ENCODE peak calls at places on chromosome 5, in four cellular contexts. H is mesendoderm, Y is IMR-90, Q is mesenchymal stem cell. L is an unnamed sample.
A peak's percentile ranks its signal among the peaks of the same experiment; 100 is the strongest.

GRCh38 chr5:56900858-56901578 is 8.4 kb upstream of the SETD9 start:
- DNase-seq in Y (peak; percentile 38), H (peak; percentile 47), Q (peak; percentile 58), L (no peak)

GRCh38 chr5:72032769-72033168 is 74.5 kb upstream of the MAP1B start:
- DNase-seq in Q (no peak), H (peak; percentile 26), Y (no peak), L (no peak)

GRCh38 chr5:38725419-38725865 is 120.4 kb upstream of the OSMR start:
- DNase-seq in Y (no peak), H (no peak), Q (no peak), L (no peak)

GRCh38 chr5:146924132-146924531 is 45.6 kb upstream of the PPP2R2B start:
- DNase-seq in Q (no peak), H (no peak), Y (no peak), L (no peak)

GRCh38 chr5:116130471-116130870 is 45.6 kb downstream of the COMMD10 start:
- DNase-seq in Q (no peak), Y (peak; percentile 63), H (no peak), L (no peak)

GRCh38 chr5:79847561-79847960 is 143.5 kb downstream of the MTX3 start:
- DNase-seq in H (no peak), Q (no peak), Y (no peak), L (no peak)

GRCh38 chr5:31366941-31367340 is 165.0 kb downstream of the DROSHA start:
- DNase-seq in H (no peak), Y (peak; percentile 35), Q (no peak), L (no peak)

GRCh38 chr5:59115345-59115744 is 532.5 kb downstream of the RAB3C start:
- DNase-seq in H (no peak), Y (peak; percentile 59), Q (peak; percentile 39), L (no peak)

GRCh38 chr5:143755969-143756368 is 56.0 kb upstream of the HMHB1 start:
- DNase-seq in Y (no peak), H (no peak), Q (no peak), L (no peak)

GRCh38 chr5:56350595-56351170 is 117.6 kb upstream of the ANKRD55 start:
- DNase-seq in Q (peak; percentile 94), Y (peak; percentile 96), H (peak; percentile 64), L (no peak)

GRCh38 chr5:55231476-55232193 is 1.8 kb downstream of the CCNO start:
- DNase-seq in H (peak; percentile 30), Y (no peak), Q (peak; percentile 54), L (peak; percentile 46)

GRCh38 chr5:79189439-79190234 is 46.3 kb upstream of the JMY start:
- DNase-seq in H (no peak), Q (no peak), Y (no peak), L (no peak)

GRCh38 chr5:140565024-140565779 is 574 bp downstream of the SLC35A4 start:
- DNase-seq in Y (peak; percentile 33), H (no peak), Q (peak; percentile 62), L (no peak)

GRCh38 chr5:25418319-25418859 is 773.6 kb upstream of the CDH10 start:
- DNase-seq in H (no peak), Y (no peak), Q (no peak), L (no peak)

GRCh38 chr5:64207978-64208377 is 42.3 kb downstream of the RNF180 start:
- DNase-seq in Y (peak; percentile 3), Q (peak; percentile 14), H (no peak), L (no peak)

GRCh38 chr5:32115985-32116384 is 58.1 kb downstream of the GOLPH3 start:
- DNase-seq in Q (no peak), H (peak; percentile 37), Y (no peak), L (no peak)

GRCh38 chr5:114243281-114243982 is 118.4 kb upstream of the KCNN2 start:
- DNase-seq in Y (peak; percentile 97), Q (peak; percentile 88), H (no peak), L (no peak)

GRCh38 chr5:34007116-34007674 is 655 bp downstream of the AMACR start:
- DNase-seq in H (peak; percentile 18), Y (no peak), Q (no peak), L (no peak)
- H2BK15ac ChIP-seq in H (no peak overlapping the region), Y (no peak overlapping the region), Q (peak overlapping the region; percentile 95), L (no peak overlapping the region)

GRCh38 chr5:15831408-15831807 is 331.4 kb downstream of the FBXL7 start:
- DNase-seq in H (no peak), Q (no peak), Y (no peak), L (no peak)

GRCh38 chr5:15833365-15833764 is 333.4 kb downstream of the FBXL7 start:
- DNase-seq in H (no peak), Q (no peak), Y (no peak), L (no peak)

GRCh38 chr5:15837584-15838289 is 337.8 kb downstream of the FBXL7 start:
- DNase-seq in H (no peak), Y (no peak), Q (no peak), L (no peak)

GRCh38 chr5:15835514-15835913 is 335.5 kb downstream of the FBXL7 start:
- DNase-seq in Q (no peak), H (no peak), Y (peak; percentile 38), L (no peak)

DNA sequence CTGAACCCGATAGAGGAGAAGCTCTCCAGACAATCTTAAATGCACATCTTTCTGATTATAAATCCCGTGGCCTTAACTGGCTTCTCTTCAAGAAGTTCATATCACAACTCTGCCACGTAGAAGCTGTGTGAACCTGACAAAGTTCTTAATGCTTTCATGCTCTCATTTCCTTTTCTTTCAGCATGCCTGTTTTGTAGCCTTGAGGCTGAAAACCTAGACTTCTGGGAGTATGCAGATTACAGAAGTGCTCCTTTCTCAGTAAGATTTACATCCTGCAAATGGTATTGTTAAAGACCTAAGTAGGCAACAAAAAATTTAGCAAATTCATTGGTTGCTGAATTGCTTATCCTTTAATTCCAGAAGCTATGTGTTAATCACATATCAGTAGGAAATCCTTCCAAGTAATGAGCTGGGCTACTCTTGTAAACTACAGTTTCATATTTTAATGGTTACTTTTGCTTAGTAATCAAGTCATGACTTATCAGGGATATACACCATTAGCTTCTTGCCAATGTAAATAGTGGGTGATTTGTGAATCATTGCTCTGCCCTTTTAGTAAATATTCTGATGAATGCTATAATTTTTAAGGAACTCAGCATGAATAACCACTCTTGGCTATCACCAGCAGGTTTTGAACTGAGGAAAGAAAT is 334.7 kb downstream of the FBXL7 start:
- DNase-seq in H (peak; percentile 34), Y (peak; percentile 91), Q (peak; percentile 21), L (no peak)
- H3K4ac ChIP-seq in H (no peak overlapping the region), Y (no peak overlapping the region), Q (no peak overlapping the region), L (no peak overlapping the region)

GRCh38 chr5:135024956-135025729 is 8.9 kb downstream of the PITX1 start:
- DNase-seq in H (no peak), Q (peak; percentile 41), Y (no peak), L (no peak)

GRCh38 chr5:135027318-135027698 is 6.7 kb downstream of the PITX1 start:
- DNase-seq in Q (no peak), Y (no peak), H (no peak), L (peak; percentile 53)

GRCh38 chr5:135025730-135026644 is 8.0 kb downstream of the PITX1 start:
- DNase-seq in H (no peak), Q (no peak), Y (no peak), L (no peak)

GRCh38 chr5:135027699-135028615 is 6.1 kb downstream of the PITX1 start:
- DNase-seq in Q (no peak), Y (no peak), H (no peak), L (no peak)

DNA sequence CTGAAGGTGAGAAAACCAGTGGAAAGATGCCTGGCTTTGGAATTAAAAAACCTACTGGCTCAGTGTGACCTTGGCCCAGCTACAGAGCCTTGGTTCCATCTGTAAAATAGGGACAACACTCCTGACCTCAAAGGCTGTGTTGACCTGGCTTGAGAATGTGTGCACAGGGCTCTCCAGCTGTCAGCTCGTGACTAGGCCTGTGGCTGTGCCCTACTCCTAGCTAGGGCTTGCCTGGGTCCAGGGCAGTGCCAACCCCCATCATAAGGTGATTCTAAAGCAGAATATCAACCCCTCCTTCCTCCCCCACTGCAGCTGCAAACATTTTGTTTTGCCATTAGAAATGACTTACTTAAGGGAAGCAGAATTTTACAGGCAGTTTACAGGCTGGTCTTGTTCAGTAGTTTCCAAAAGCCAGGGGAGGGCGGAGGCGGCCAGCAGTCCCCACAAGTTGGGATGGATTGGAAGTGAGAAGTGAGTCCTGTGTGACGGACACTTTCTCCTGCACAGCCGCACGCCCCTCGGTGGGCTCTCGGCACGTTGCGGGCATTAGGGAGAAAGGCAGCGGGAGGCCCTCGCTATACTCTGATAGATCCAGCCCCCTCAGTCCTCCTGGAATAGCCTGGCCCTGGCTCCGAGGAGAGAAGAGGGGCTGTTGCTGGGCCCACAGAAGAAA is 7.2 kb downstream of the PITX1 start:
- DNase-seq in Y (no peak), H (no peak), Q (no peak), L (no peak)
- H2BK15ac ChIP-seq in Y (no peak overlapping the region), H (no peak overlapping the region), Q (no peak overlapping the region), L (no peak overlapping the region)

DNA sequence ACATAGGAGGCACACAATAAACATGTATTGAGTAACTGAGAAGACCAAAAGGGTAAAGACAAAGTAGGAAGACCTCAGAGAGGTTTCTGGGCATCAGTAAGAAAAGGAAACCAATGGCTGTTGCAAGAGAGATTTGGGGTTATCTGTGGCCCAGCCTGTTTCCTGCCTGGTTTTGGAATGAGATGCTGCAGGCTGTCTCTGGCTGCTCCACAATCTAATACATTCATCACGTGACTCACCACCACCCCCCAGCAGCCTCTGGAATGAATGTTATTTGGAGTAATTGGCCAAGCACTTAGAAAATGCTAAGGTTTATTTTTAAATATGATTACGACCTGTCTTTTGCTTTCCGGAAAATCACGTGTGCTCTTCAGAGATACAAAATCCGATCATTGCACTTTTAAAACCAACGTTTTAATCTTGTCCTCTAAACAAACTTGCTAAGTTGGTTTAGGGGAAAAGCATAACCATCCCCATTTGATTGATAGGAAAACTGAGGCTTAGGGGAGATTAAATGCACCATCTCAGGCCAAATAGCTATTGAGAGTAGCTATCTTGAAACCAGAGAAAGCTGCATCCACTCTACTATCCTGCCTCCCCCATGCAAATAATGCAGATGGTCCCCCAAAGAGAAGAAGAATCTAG is 151.9 kb upstream of the ADRA1B start:
- DNase-seq in Y (peak; percentile 94), Q (peak; percentile 79), H (peak; percentile 77), L (no peak)
- H3K4ac ChIP-seq in Y (peak overlapping the region; percentile 98), Q (no peak overlapping the region), H (no peak overlapping the region), L (no peak overlapping the region)

DNA sequence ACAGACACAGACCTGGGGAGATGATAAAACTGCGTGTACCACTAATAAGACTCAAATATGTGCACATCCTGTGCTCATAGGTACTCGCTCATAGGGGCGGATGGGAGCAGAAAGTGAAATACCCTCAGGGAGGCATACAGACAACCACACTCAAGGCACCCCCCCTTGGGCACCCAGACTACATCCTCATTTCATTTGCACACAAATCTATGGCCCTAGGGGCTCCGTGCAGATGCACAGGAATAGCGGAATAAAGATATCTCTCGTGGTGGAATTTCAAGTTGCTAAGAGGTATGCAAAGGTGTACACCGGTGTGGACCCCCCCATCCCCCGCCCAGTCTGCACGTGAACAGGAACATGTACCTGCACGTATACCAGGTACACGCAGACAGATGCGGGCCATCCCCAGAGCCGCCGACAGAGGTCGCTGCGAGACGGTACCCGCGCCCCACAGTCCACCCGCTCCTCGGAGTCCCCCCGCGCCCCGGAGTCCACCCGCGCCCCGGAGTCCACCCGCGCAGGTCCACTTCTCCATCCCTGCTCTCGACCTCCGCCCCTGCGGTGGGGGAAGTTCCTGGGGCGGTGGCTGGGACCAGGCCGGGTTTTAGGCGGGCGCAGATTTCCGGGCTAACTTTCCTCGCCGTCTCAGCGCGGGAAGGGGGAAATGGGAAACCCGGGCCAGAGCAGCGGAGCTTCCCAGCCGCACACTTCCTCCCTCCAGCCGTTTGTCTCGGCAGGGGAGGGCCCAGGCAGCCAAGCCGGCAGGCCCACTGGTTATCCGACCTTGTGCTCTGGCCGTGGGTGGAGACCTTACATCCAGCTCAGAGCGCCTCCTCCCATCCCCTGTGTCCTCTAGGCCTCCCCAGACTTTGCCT is 1.0 kb upstream of the IL12B start:
- DNase-seq in H (peak; percentile 64), Y (peak; percentile 19), Q (peak; percentile 31), L (peak; percentile 73)
- H2BK15ac ChIP-seq in H (peak overlapping the region; percentile 64), Y (no peak overlapping the region), Q (peak overlapping the region; percentile 92), L (no peak overlapping the region)

L was measured in H9.